ENCODE peak calls at places on chromosomes 3 and 15, in five cellular contexts. A, L, O, U and J are unnamed samples.

GRCh38 chr15:89794627-89795241 is 18.6 kb downstream of the MESP2 start:
- DNase-seq in A (no peak), L (no peak), O (no peak), U (peak; percentile 70), J (peak; percentile 23)

GRCh38 chr15:65791335-65792129 is 561 bp downstream of the DENND4A start:
- DNase-seq in A (peak; percentile 41), L (no peak), O (peak; percentile 60), U (no peak), J (peak; percentile 39)

GRCh38 chr15:78840661-78841060 is 29.4 kb upstream of the ADAMTS7 start:
- DNase-seq in A (no peak), L (no peak), O (no peak), U (no peak), J (no peak)

GRCh38 chr3:156409694-156410093 is 145.2 kb downstream of the SSR3 start:
- DNase-seq in A (no peak), L (no peak), O (no peak), U (no peak), J (peak; percentile 76)

GRCh38 chr3:158991146-158991705 is 189.4 kb downstream of the MFSD1 start:
- DNase-seq in A (no peak), L (no peak), O (no peak), U (no peak), J (no peak)

GRCh38 chr15:40388941-40389823 is 6.7 kb downstream of the KNSTRN start:
- DNase-seq in A (no peak), L (no peak), O (no peak), U (no peak), J (no peak)

GRCh38 chr15:100788731-100789105 is 90.9 kb upstream of the ALDH1A3 start:
- DNase-seq in A (no peak), L (no peak), O (no peak), U (no peak), J (no peak)

GRCh38 chr3:37435572-37435971 is 261.2 kb upstream of the LRRFIP2 start:
- DNase-seq in A (no peak), L (no peak), O (no peak), U (no peak), J (no peak)

GRCh38 chr3:161016417-161017313 is 88.5 kb downstream of the B3GALNT1 start:
- DNase-seq in A (no peak), L (no peak), O (no peak), U (no peak), J (no peak)

GRCh38 chr3:4983739-4984510 is 4.7 kb downstream of the BHLHE40 start:
- DNase-seq in A (peak; percentile 62), L (peak; percentile 55), O (no peak), U (peak; percentile 92), J (peak; percentile 74)

GRCh38 chr3:66380200-66380932 is 120.5 kb downstream of the LRIG1 start:
- DNase-seq in A (no peak), L (no peak), O (no peak), U (no peak), J (no peak)

GRCh38 chr3:187709155-187709554 is 6.8 kb upstream of the RTP2 start:
- DNase-seq in A (no peak), L (no peak), O (no peak), U (no peak), J (no peak)

GRCh38 chr3:100864471-100865268 is 128.6 kb downstream of the ABI3BP start:
- DNase-seq in A (no peak), L (no peak), O (no peak), U (no peak), J (no peak)

GRCh38 chr3:156643729-156644389 is 30.5 kb upstream of the TIPARP start:
- DNase-seq in A (no peak), L (no peak), O (no peak), U (peak; percentile 75), J (no peak)

GRCh38 chr3:192795021-192795420 is 67.7 kb upstream of the FGF12 start:
- DNase-seq in A (no peak), L (no peak), O (no peak), U (peak; percentile 7), J (no peak)

GRCh38 chr3:117045143-117045542 is 335.6 kb downstream of the TUSC7 start:
- DNase-seq in A (no peak), L (no peak), O (no peak), U (peak; percentile 14), J (no peak)

GRCh38 chr3:137692803-137693431 is 71.2 kb upstream of the SOX14 start:
- DNase-seq in A (no peak), L (no peak), O (no peak), U (no peak), J (no peak)

GRCh38 chr3:48215019-48215418 is 8.3 kb upstream of the CAMP start:
- DNase-seq in A (no peak), L (no peak), O (peak; percentile 51), U (no peak), J (no peak)

GRCh38 chr3:40899286-40899712 is 300.0 kb upstream of the CTNNB1 start:
- DNase-seq in A (peak; percentile 11), L (no peak), O (no peak), U (no peak), J (no peak)

GRCh38 chr15:55993804-55994539 is 560 bp upstream of the NEDD4 start:
- DNase-seq in A (peak; percentile 62), L (no peak), O (no peak), U (peak; percentile 68), J (peak; percentile 70)

GRCh38 chr3:173191611-173192010 is 50.6 kb upstream of the SPATA16 start:
- DNase-seq in A (no peak), L (no peak), O (no peak), U (peak; percentile 0), J (no peak)

GRCh38 chr3:194103475-194103874 is 32.5 kb upstream of the HES1 start:
- DNase-seq in A (no peak), L (no peak), O (no peak), U (no peak), J (no peak)

GRCh38 chr15:63909819-63910437 is 76.2 kb upstream of the HERC1 start:
- DNase-seq in A (no peak), L (no peak), O (no peak), U (peak; percentile 53), J (no peak)

GRCh38 chr3:12984023-12984823 is 89.0 kb downstream of the IQSEC1 start:
- DNase-seq in A (peak; percentile 32), L (no peak), O (peak; percentile 64), U (peak; percentile 66), J (peak; percentile 47)

GRCh38 chr3:7682822-7683229 is 818.8 kb upstream of the LMCD1 start:
- DNase-seq in A (peak; percentile 9), L (no peak), O (peak; percentile 41), U (peak; percentile 10), J (no peak)

GRCh38 chr3:125386811-125387210 is 11.7 kb upstream of the ZNF148 start:
- DNase-seq in A (no peak), L (no peak), O (no peak), U (peak; percentile 84), J (peak; percentile 77)

GRCh38 chr3:175392653-175393052 is 533.5 kb downstream of the NAALADL2 start:
- DNase-seq in A (no peak), L (no peak), O (no peak), U (peak; percentile 61), J (peak; percentile 8)

GRCh38 chr3:14602804-14603644 is 48.5 kb upstream of the CCDC174 start:
- DNase-seq in A (no peak), L (no peak), O (no peak), U (no peak), J (no peak)

GRCh38 chr15:57767526-57767925 is 61.0 kb downstream of the POLR2M start:
- DNase-seq in A (no peak), L (no peak), O (no peak), U (no peak), J (no peak)

GRCh38 chr3:31027191-31027761 is 132.8 kb upstream of the GADL1 start:
- DNase-seq in A (no peak), L (no peak), O (no peak), U (no peak), J (no peak)

GRCh38 chr15:70690491-70691281 is 72.7 kb downstream of the UACA start:
- DNase-seq in A (no peak), L (no peak), O (no peak), U (no peak), J (no peak)

GRCh38 chr3:113140876-113141275 is 70.5 kb upstream of the BOC start:
- DNase-seq in A (no peak), L (no peak), O (no peak), U (peak; percentile 10), J (no peak)